ENCODE peak calls at places on chromosomes 16 and 17, in seven cellular contexts. K is tibial nerve, B is aorta, Q is left lung, X is right cardiac atrium, C is iPS DF 6.9, P is body of pancreas. W is an unnamed sample.

GRCh38 chr17:68544521-68544920 is 32.3 kb downstream of the PRKAR1A start:
- DNase-seq in P (no peak), X (no peak), C (no peak), B (no peak), K (no peak), Q (no peak), W (no peak)

GRCh38 chr16:77833906-77834599 is 45.7 kb downstream of the VAT1L start:
- DNase-seq in B (no peak), P (no peak), K (no peak), Q (no peak), C (no peak), X (no peak), W (no peak)

GRCh38 chr17:47696717-47697642 is 3.0 kb downstream of the TBKBP1 start:
- DNase-seq in B (no peak), K (no peak), P (no peak), Q (peak; percentile 26), X (no peak), C (no peak), W (no peak)

GRCh38 chr16:8087597-8088279 is 502.6 kb downstream of the TMEM114 start:
- DNase-seq in K (peak; percentile 9), P (no peak), X (no peak), C (no peak), B (no peak), Q (no peak), W (no peak)

GRCh38 chr17:41959030-41959335 is 7.6 kb upstream of the CNP start:
- DNase-seq in K (no peak), B (no peak), Q (no peak), X (peak; percentile 10), P (no peak), C (no peak), W (no peak)

GRCh38 chr16:66335704-66336329 is 30.7 kb upstream of the CDH5 start:
- DNase-seq in B (no peak), C (no peak), P (no peak), X (peak; percentile 76), Q (no peak), K (no peak), W (no peak)

GRCh38 chr16:1832831-1833454 is 5.9 kb downstream of the FAHD1 start:
- DNase-seq in Q (no peak), B (no peak), P (no peak), C (no peak), X (no peak), K (no peak), W (no peak)

GRCh38 chr16:59192551-59193199 is 458.6 kb upstream of the GOT2 start:
- DNase-seq in P (peak; percentile 19), B (peak; percentile 45), K (peak; percentile 35), X (no peak), Q (no peak), C (peak; percentile 54), W (no peak)

GRCh38 chr17:68107373-68107772 is 71.8 kb downstream of the KPNA2 start:
- DNase-seq in K (no peak), C (no peak), P (no peak), X (no peak), Q (no peak), B (no peak), W (no peak)

GRCh38 chr16:72291121-72291520 is 119.2 kb upstream of the PMFBP1 start:
- DNase-seq in X (no peak), K (no peak), C (no peak), P (no peak), Q (no peak), B (no peak), W (no peak)

GRCh38 chr16:85912271-85912974 is 13.5 kb downstream of the IRF8 start:
- DNase-seq in X (no peak), P (no peak), B (no peak), K (peak; percentile 82), C (no peak), Q (no peak), W (no peak)

GRCh38 chr16:85910854-85911247 is 11.9 kb downstream of the IRF8 start:
- DNase-seq in K (no peak), B (no peak), X (no peak), P (no peak), C (no peak), Q (no peak), W (no peak)

GRCh38 chr16:85913141-85913601 is 14.2 kb downstream of the IRF8 start:
- DNase-seq in K (no peak), C (no peak), X (no peak), P (no peak), Q (no peak), B (no peak), W (no peak)

GRCh38 chr16:85910073-85910853 is 11.3 kb downstream of the IRF8 start:
- DNase-seq in Q (no peak), X (no peak), B (no peak), P (no peak), C (no peak), K (no peak), W (no peak)

GRCh38 chr16:85911531-85911930 is 12.6 kb downstream of the IRF8 start:
- DNase-seq in C (no peak), X (no peak), Q (no peak), B (no peak), P (no peak), K (no peak), W (no peak)
- H3K4me1 ChIP-seq in C (no peaks in the 10 kb centered on the region), X (peaks cover 5% of the 10 kb centered on the region), Q (peaks cover 97% of the 10 kb centered on the region), B (no peaks in the 10 kb centered on the region), P (peaks cover 8% of the 10 kb centered on the region), K (peaks cover 36% of the 10 kb centered on the region), W (no peaks in the 10 kb centered on the region)

GRCh38 chr16:3246002-3246401 is 10.4 kb downstream of the MEFV start:
- DNase-seq in K (no peak), Q (no peak), X (no peak), C (no peak), B (no peak), P (no peak), W (no peak)

GRCh38 chr16:3248596-3248995 is 7.8 kb downstream of the MEFV start:
- DNase-seq in C (no peak), X (no peak), P (no peak), B (no peak), K (no peak), Q (no peak), W (no peak)

GRCh38 chr16:3249451-3249850 is 7.0 kb downstream of the MEFV start:
- DNase-seq in C (no peak), B (no peak), P (no peak), Q (no peak), X (no peak), K (no peak), W (no peak)

GRCh38 chr16:3246876-3247275 is 9.6 kb downstream of the MEFV start:
- DNase-seq in X (no peak), B (no peak), Q (no peak), P (no peak), C (no peak), K (no peak), W (no peak)

DNA sequence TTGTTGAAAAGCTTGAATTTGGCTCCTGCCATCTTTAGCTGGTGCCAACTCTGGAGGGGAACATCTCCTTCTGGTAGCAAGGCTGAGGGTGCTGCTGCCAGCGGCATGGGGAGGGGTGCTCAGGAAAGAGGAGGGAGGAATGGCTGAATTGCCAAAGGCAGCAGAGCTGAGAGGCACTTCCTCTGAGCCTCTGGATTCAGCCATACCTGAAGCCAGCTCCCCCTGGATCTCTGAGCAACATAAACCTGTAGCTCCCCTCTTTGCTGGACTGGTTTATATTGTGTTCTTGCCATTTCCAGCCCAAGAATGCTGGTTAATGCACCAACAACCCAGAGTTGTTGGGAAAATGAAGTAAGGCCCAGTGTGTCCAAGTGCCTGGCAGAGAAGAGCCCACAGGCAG is 7.4 kb downstream of the MEFV start:
- DNase-seq in K (no peak), X (no peak), P (no peak), Q (no peak), C (no peak), B (no peak), W (no peak)
- H3K4me1 ChIP-seq in K (no peaks in the 10 kb centered on the region), X (no peaks in the 10 kb centered on the region), P (no peaks in the 10 kb centered on the region), Q (peaks cover 35% of the 10 kb centered on the region), C (no peaks in the 10 kb centered on the region), B (no peaks in the 10 kb centered on the region), W (no peaks in the 10 kb centered on the region)

GRCh38 chr17:80859004-80859941 is 132.4 kb upstream of the CHMP6 start:
- DNase-seq in Q (peak; percentile 54), P (peak; percentile 55), C (no peak), X (peak; percentile 93), B (peak; percentile 81), K (peak; percentile 67), W (no peak)

GRCh38 chr17:80856863-80857488 is 134.7 kb upstream of the CHMP6 start:
- DNase-seq in X (peak; percentile 47), P (no peak), B (no peak), K (no peak), Q (no peak), C (no peak), W (no peak)

GRCh38 chr17:80855968-80856862 is 135.4 kb upstream of the CHMP6 start:
- DNase-seq in X (peak; percentile 58), C (no peak), B (peak; percentile 87), P (no peak), Q (peak; percentile 74), K (no peak), W (peak; percentile 70)

GRCh38 chr17:80858301-80859003 is 133.2 kb upstream of the CHMP6 start:
- DNase-seq in P (no peak), K (no peak), B (no peak), X (peak; percentile 46), Q (no peak), C (no peak), W (no peak)

DNA sequence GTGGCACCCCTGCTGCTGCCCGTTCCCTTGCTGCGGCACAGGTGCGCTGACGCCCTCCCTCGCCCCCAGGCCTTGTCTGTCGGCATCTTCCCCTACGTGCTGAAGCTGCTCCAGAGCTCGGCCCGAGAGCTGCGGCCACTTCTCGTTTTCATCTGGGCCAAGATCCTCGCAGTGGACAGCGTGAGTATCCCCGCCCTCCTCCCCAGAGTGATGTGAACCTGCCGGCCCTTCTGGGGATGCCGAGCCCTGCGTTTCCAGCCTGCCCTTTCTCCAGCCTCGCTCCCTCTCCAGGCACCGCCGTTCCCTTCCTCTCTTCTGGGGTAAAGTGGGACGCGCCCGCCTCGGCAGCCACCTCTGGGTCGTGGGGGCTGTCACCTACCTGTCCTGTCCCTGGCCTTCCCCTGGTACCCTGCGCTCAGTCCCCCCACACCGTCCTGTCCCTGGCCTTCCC is 133.9 kb upstream of the CHMP6 start:
- DNase-seq in P (no peak), X (peak; percentile 35), B (no peak), Q (no peak), K (no peak), C (no peak), W (no peak)
- H3K4me1 ChIP-seq in P (peaks cover 8% of the 10 kb centered on the region), X (no peaks in the 10 kb centered on the region), B (no peaks in the 10 kb centered on the region), Q (peaks cover 45% of the 10 kb centered on the region), K (peaks cover 27% of the 10 kb centered on the region), C (peaks cover 10% of the 10 kb centered on the region), W (no peaks in the 10 kb centered on the region)

GRCh38 chr17:81397314-81398169 is 2.3 kb downstream of the BAHCC1 start:
- DNase-seq in P (no peak), Q (no peak), K (no peak), B (no peak), C (no peak), X (peak; percentile 78), W (no peak)
- H3K4me1 ChIP-seq in P (peaks cover 55% of the 10 kb centered on the region), Q (peaks cover 88% of the 10 kb centered on the region), K (peaks cover 45% of the 10 kb centered on the region), B (no peaks in the 10 kb centered on the region), C (peaks cover 11% of the 10 kb centered on the region), X (peaks cover 8% of the 10 kb centered on the region), W (peaks cover 16% of the 10 kb centered on the region)

W was measured in breast epithelium.